ENCODE peak calls at places on chromosomes 5 and 9, in five cellular contexts. One of them, this sample, is unnamed.

GRCh38 chr5:131986161-131986912 is 25.1 kb downstream of the ACSL6 start:
- DNase-seq in naive thymus-derived CD8-positive, alpha-beta T cell: no peak
- DNase-seq in ovary: no peak
- DNase-seq in globus pallidus: peak
- DNase-seq in anterior cingulate cortex: no peak
- DNase-seq in this sample: no peak

GRCh38 chr9:105859428-105860091 is 165.2 kb downstream of the TMEM38B start:
- DNase-seq in ovary: no peak
- DNase-seq in naive thymus-derived CD8-positive, alpha-beta T cell: no peak
- DNase-seq in globus pallidus: no peak
- DNase-seq in anterior cingulate cortex: no peak
- DNase-seq in this sample: no peak

GRCh38 chr5:94969174-94969573 is 315.7 kb downstream of the MCTP1 start:
- DNase-seq in globus pallidus: no peak
- DNase-seq in ovary: no peak
- DNase-seq in naive thymus-derived CD8-positive, alpha-beta T cell: no peak
- DNase-seq in anterior cingulate cortex: no peak
- DNase-seq in this sample: no peak

GRCh38 chr9:6414291-6414690 is 1.3 kb downstream of the UHRF2 start:
- DNase-seq in anterior cingulate cortex: no peak
- DNase-seq in naive thymus-derived CD8-positive, alpha-beta T cell: no peak
- DNase-seq in ovary: no peak
- DNase-seq in globus pallidus: peak
- DNase-seq in this sample: no peak

GRCh38 chr9:20557286-20557685 is 65.0 kb downstream of the MLLT3 start:
- DNase-seq in naive thymus-derived CD8-positive, alpha-beta T cell: no peak
- DNase-seq in globus pallidus: no peak
- DNase-seq in ovary: no peak
- DNase-seq in anterior cingulate cortex: no peak
- DNase-seq in this sample: no peak

GRCh38 chr5:108654042-108654441 is 93.7 kb upstream of the FER start:
- DNase-seq in anterior cingulate cortex: no peak
- DNase-seq in naive thymus-derived CD8-positive, alpha-beta T cell: no peak
- DNase-seq in globus pallidus: no peak
- DNase-seq in ovary: no peak
- DNase-seq in this sample: no peak

GRCh38 chr9:112487008-112487798 is 576 bp downstream of the KIAA1958 start:
- DNase-seq in naive thymus-derived CD8-positive, alpha-beta T cell: peak
- DNase-seq in ovary: peak
- DNase-seq in anterior cingulate cortex: no peak
- DNase-seq in globus pallidus: peak
- DNase-seq in this sample: peak

GRCh38 chr5:143170977-143171376 is 232.5 kb downstream of the NR3C1 start:
- DNase-seq in globus pallidus: no peak
- DNase-seq in anterior cingulate cortex: no peak
- DNase-seq in naive thymus-derived CD8-positive, alpha-beta T cell: no peak
- DNase-seq in ovary: no peak
- DNase-seq in this sample: no peak

GRCh38 chr9:14813336-14814020 is 90.9 kb upstream of the CER1 start:
- DNase-seq in naive thymus-derived CD8-positive, alpha-beta T cell: no peak
- DNase-seq in anterior cingulate cortex: no peak
- DNase-seq in ovary: no peak
- DNase-seq in globus pallidus: no peak
- DNase-seq in this sample: no peak

GRCh38 chr9:93218161-93218560 is 34.2 kb downstream of the WNK2 start:
- DNase-seq in naive thymus-derived CD8-positive, alpha-beta T cell: no peak
- DNase-seq in ovary: no peak
- DNase-seq in globus pallidus: no peak
- DNase-seq in anterior cingulate cortex: no peak
- DNase-seq in this sample: no peak

GRCh38 chr9:35908484-35909125 is 685 bp upstream of the SPAAR start:
- DNase-seq in anterior cingulate cortex: no peak
- DNase-seq in naive thymus-derived CD8-positive, alpha-beta T cell: no peak
- DNase-seq in ovary: no peak
- DNase-seq in globus pallidus: no peak
- DNase-seq in this sample: no peak